ENCODE peak calls at places on chromosomes 6 and 20, in five cellular contexts. W is T-helper 2 cell, U is lung, E is brain microvascular endothelial cell, D is endothelial cell. R is an unnamed sample.

GRCh38 chr20:63978319-63979220 is 872 bp downstream of the SAMD10 start:
- DNase-seq in W (no peak), U (peak; percentile 81), E (no peak), D (peak; percentile 66), R (no peak)

GRCh38 chr6:139954463-139955071 is 580.1 kb upstream of the CITED2 start:
- DNase-seq in W (no peak), U (no peak), E (no peak), D (no peak), R (no peak)

GRCh38 chr6:153130515-153131036 is 506 bp downstream of the RGS17 start:
- DNase-seq in W (no peak), U (no peak), E (no peak), D (peak; percentile 57), R (peak; percentile 53)

GRCh38 chr6:125797120-125797933 is 6.6 kb downstream of the NCOA7 start:
- DNase-seq in W (no peak), U (no peak), E (no peak), D (no peak), R (no peak)

GRCh38 chr6:33091957-33092356 is 16.2 kb downstream of the HLA-DPB1 start:
- DNase-seq in W (no peak), U (no peak), E (no peak), D (peak; percentile 51), R (peak; percentile 26)

GRCh38 chr6:29602564-29603361 is 17.8 kb downstream of the OR2H2 start:
- DNase-seq in W (no peak), U (no peak), E (peak; percentile 20), D (peak; percentile 34), R (no peak)

GRCh38 chr6:101761124-101761601 is 367.7 kb downstream of the GRIK2 start:
- DNase-seq in W (no peak), U (no peak), E (peak; percentile 52), D (no peak), R (no peak)

GRCh38 chr6:75503291-75503690 is 9.7 kb upstream of the FILIP1 start:
- DNase-seq in W (no peak), U (no peak), E (peak; percentile 49), D (no peak), R (no peak)

GRCh38 chr20:56443654-56444540 is 24.5 kb upstream of the RTF2 start:
- DNase-seq in W (no peak), U (no peak), E (peak; percentile 18), D (no peak), R (peak; percentile 26)

GRCh38 chr6:111631018-111631417 is 25.3 kb upstream of the TRAF3IP2 start:
- DNase-seq in W (no peak), U (no peak), E (no peak), D (no peak), R (no peak)

GRCh38 chr6:84835340-84835739 is 70.9 kb upstream of the TBX18 start:
- DNase-seq in W (no peak), U (no peak), E (no peak), D (no peak), R (no peak)

GRCh38 chr20:50724851-50725721 is 6.3 kb upstream of the PARD6B start:
- DNase-seq in W (no peak), U (peak; percentile 73), E (peak; percentile 98), D (no peak), R (peak; percentile 88)

GRCh38 chr6:80338201-80338836 is 231.8 kb downstream of the BCKDHB start:
- DNase-seq in W (peak; percentile 36), U (peak; percentile 38), E (peak; percentile 31), D (peak; percentile 88), R (peak; percentile 30)

GRCh38 chr20:33612001-33612400 is 50.1 kb upstream of the C20orf144 start:
- DNase-seq in W (no peak), U (no peak), E (no peak), D (no peak), R (no peak)

GRCh38 chr6:78243519-78243918 is 590.7 kb downstream of the MEI4 start:
- DNase-seq in W (no peak), U (no peak), E (peak; percentile 62), D (no peak), R (no peak)

GRCh38 chr6:149015224-149015876 is 268.5 kb downstream of the UST start:
- DNase-seq in W (no peak), U (no peak), E (peak; percentile 28), D (no peak), R (no peak)